ENCODE peak calls at places on chromosomes 12 and 14, in six cellular contexts. N is GM12891, C is cardiac septum, B is NCI-H510A, U is tibial nerve, L is NCI-H460. Y is an unnamed sample.

GRCh38 chr12:2395352-2395977 is 342.7 kb downstream of the CACNA1C start:
- DNase-seq in N (peak; percentile 41), C (no peak), B (no peak), U (peak; percentile 15), L (peak; percentile 29), Y (no peak)

GRCh38 chr12:67413577-67413976 is 144.4 kb downstream of the CAND1 start:
- DNase-seq in N (no peak), C (no peak), B (no peak), U (no peak), L (no peak), Y (no peak)

GRCh38 chr12:93762059-93762719 is 85.0 kb downstream of the CRADD start:
- DNase-seq in N (no peak), C (no peak), B (no peak), U (no peak), L (peak; percentile 54), Y (no peak)

GRCh38 chr12:131057722-131058515 is 104.2 kb downstream of the ADGRD1 start:
- DNase-seq in N (no peak), C (peak; percentile 73), B (no peak), U (no peak), L (no peak), Y (no peak)

GRCh38 chr14:79708991-79709390 is 502.3 kb downstream of the DIO2 start:
- DNase-seq in N (no peak), C (no peak), B (peak; percentile 14), U (no peak), L (no peak), Y (no peak)

GRCh38 chr12:69368171-69368570 is 8.6 kb downstream of the YEATS4 start:
- DNase-seq in N (no peak), C (no peak), B (no peak), U (no peak), L (no peak), Y (no peak)

GRCh38 chr14:53152627-53152908 is 555 bp downstream of the DDHD1 start:
- DNase-seq in N (peak; percentile 28), C (no peak), B (no peak), U (no peak), L (no peak), Y (no peak)

GRCh38 chr14:50270932-50271331 is 39.6 kb upstream of the SOS2 start:
- DNase-seq in N (no peak), C (no peak), B (no peak), U (no peak), L (no peak), Y (no peak)

GRCh38 chr12:120741476-120742206 is 16.0 kb downstream of the ACADS start:
- DNase-seq in N (no peak), C (no peak), B (no peak), U (no peak), L (no peak), Y (no peak)

GRCh38 chr12:57712671-57713070 is 18.7 kb downstream of the OS9 start:
- DNase-seq in N (no peak), C (no peak), B (no peak), U (no peak), L (no peak), Y (no peak)

GRCh38 chr14:76106188-76106587 is 45.5 kb upstream of the GPATCH2L start:
- DNase-seq in N (no peak), C (no peak), B (no peak), U (no peak), L (no peak), Y (no peak)

GRCh38 chr14:94312481-94313246 is 10.5 kb downstream of the SERPINA6 start:
- DNase-seq in N (no peak), C (no peak), B (no peak), U (no peak), L (no peak), Y (no peak)

GRCh38 chr12:65822732-65823480 is 1.4 kb upstream of the HMGA2 start:
- DNase-seq in N (no peak), C (no peak), B (peak; percentile 32), U (no peak), L (no peak), Y (no peak)

GRCh38 chr12:4331221-4331620 is 10.2 kb downstream of the TIGAR start:
- DNase-seq in N (no peak), C (no peak), B (no peak), U (no peak), L (no peak), Y (no peak)

GRCh38 chr12:120536064-120536791 is 2.1 kb downstream of the RNF10 start:
- DNase-seq in N (no peak), C (no peak), B (no peak), U (no peak), L (no peak), Y (no peak)

GRCh38 chr12:53485955-53486729 is 13.1 kb downstream of the MAP3K12 start:
- DNase-seq in N (no peak), C (no peak), B (no peak), U (no peak), L (no peak), Y (no peak)

GRCh38 chr14:69321601-69322330 is 61.8 kb downstream of the GALNT16 start:
- DNase-seq in N (no peak), C (peak; percentile 62), B (no peak), U (no peak), L (no peak), Y (no peak)

GRCh38 chr12:92278378-92278828 is 132.8 kb upstream of the BTG1 start:
- DNase-seq in N (no peak), C (no peak), B (no peak), U (peak; percentile 52), L (no peak), Y (no peak)